ENCODE peak calls at places on chromosomes 2 and 18, in seven cellular contexts. P is AG04449, L is PC-3, W is glutamatergic neuron, Y is heart right ventricle, V is B cell, K is body of pancreas. C is an unnamed sample.

GRCh38 chr18:23433360-23433759 is 19.7 kb upstream of the RIOK3 start:
- DNase-seq in V (no peak), K (no peak), W (peak; percentile 69), L (no peak), P (no peak), Y (no peak), C (no peak)

GRCh38 chr2:195612515-195613495 is 44.2 kb upstream of the SLC39A10 start:
- DNase-seq in K (peak; percentile 23), V (no peak), Y (no peak), P (peak; percentile 47), W (no peak), L (peak; percentile 67), C (no peak)

GRCh38 chr2:127218843-127219715 is 1.0 kb downstream of the CYP27C1 start:
- DNase-seq in Y (no peak), L (no peak), W (peak; percentile 42), V (no peak), P (no peak), K (no peak), C (no peak)

GRCh38 chr2:115160523-115161521 is 718.4 kb downstream of the DPP10 start:
- DNase-seq in Y (no peak), V (no peak), L (no peak), K (peak; percentile 77), W (peak; percentile 85), P (no peak), C (no peak)

GRCh38 chr2:144181006-144181405 is 338.9 kb downstream of the ZEB2 start:
- DNase-seq in Y (no peak), W (no peak), K (no peak), L (no peak), P (peak; percentile 42), V (no peak), C (no peak)

GRCh38 chr18:21463718-21464117 is 136.8 kb downstream of the ESCO1 start:
- DNase-seq in Y (no peak), L (no peak), P (no peak), V (no peak), W (no peak), K (no peak), C (no peak)

GRCh38 chr2:182858671-182859070 is 7.8 kb downstream of the FRZB start:
- DNase-seq in W (no peak), L (peak; percentile 11), Y (no peak), V (no peak), P (no peak), K (no peak), C (no peak)

GRCh38 chr18:75477913-75478312 is 50.4 kb upstream of the SMIM21 start:
- DNase-seq in K (no peak), Y (no peak), V (no peak), P (no peak), L (peak; percentile 17), W (no peak), C (no peak)

GRCh38 chr2:96642564-96643350 is at the start of gene FER1L5:
- DNase-seq in W (no peak), P (no peak), Y (no peak), V (no peak), L (no peak), K (peak; percentile 32), C (peak; percentile 68)

GRCh38 chr2:132421198-132421780 is 4.7 kb downstream of the GPR39 start:
- DNase-seq in V (no peak), W (no peak), L (peak; percentile 46), P (no peak), Y (no peak), K (no peak), C (no peak)
- TF ChIP-seq CTCF in V (no peak), W (no peak), L (peak; percentile 67), P (no peak), Y (no peak), K (no peak), C (no peak)

DNA sequence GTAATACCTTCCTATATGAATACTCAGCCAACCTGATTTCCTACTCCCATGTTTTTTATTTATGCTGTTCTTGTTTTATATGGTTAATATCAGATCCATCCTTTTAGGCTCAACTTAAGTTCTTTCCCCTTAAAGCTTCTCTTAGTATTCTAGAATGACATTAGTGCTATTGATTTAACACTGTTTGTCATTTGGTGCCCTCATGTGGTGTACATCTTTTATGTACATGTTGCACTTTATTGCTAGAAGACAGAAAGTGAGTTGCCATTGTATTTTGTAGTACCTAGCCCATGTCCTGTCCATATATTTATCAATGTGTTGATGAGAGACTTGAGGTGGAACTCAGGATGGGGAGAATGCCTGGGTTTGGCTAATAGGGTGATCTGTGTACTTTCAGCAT is 2.5 kb downstream of the HTRA2 start:
- DNase-seq in V (no peak), P (no peak), Y (no peak), L (peak; percentile 54), W (no peak), K (no peak), C (no peak)
- TF ChIP-seq CTCF in V (peak; percentile 49), P (no peak), Y (peak; percentile 22), L (peak; percentile 68), W (no peak), K (peak; percentile 36), C (peak; percentile 61)

GRCh38 chr18:35123811-35124210 is 82.6 kb downstream of the MAPRE2 start:
- DNase-seq in Y (no peak), L (no peak), P (no peak), W (no peak), K (no peak), V (no peak), C (no peak)

GRCh38 chr18:35130236-35130635 is 89.0 kb downstream of the MAPRE2 start:
- DNase-seq in P (no peak), K (no peak), L (no peak), Y (no peak), V (no peak), W (no peak), C (no peak)

GRCh38 chr18:35131387-35132283 is 90.4 kb downstream of the MAPRE2 start:
- DNase-seq in W (no peak), Y (no peak), K (peak; percentile 27), P (no peak), V (no peak), L (no peak), C (no peak)

GRCh38 chr18:35128675-35129074 is 87.5 kb downstream of the MAPRE2 start:
- DNase-seq in Y (no peak), W (no peak), L (no peak), K (no peak), P (no peak), V (no peak), C (no peak)

DNA sequence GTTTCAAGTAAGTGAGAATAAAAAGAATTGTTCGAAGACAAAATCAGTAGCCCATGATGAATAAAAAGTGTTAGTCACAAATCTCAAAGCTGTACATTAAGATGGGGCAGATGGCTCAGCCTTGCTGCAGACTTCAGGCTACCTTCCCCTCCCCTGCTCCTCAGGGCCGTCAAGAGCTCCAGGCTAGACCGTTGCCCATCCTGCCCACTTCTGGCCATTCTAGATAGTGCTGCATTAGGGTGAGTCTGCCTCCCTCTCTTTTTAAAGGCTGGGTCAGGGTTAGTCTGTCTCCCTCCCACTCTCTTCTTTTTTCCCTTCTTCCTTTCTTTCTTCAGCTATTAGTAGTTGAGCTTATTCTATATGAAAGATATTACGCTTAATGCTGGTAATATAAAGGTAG is 86.0 kb downstream of the MAPRE2 start:
- DNase-seq in P (no peak), K (no peak), Y (no peak), W (peak; percentile 36), L (no peak), V (no peak), C (no peak)
- TF ChIP-seq CTCF in P (peak; percentile 39), K (no peak), Y (no peak), W (no peak), L (no peak), V (no peak), C (no peak)

DNA sequence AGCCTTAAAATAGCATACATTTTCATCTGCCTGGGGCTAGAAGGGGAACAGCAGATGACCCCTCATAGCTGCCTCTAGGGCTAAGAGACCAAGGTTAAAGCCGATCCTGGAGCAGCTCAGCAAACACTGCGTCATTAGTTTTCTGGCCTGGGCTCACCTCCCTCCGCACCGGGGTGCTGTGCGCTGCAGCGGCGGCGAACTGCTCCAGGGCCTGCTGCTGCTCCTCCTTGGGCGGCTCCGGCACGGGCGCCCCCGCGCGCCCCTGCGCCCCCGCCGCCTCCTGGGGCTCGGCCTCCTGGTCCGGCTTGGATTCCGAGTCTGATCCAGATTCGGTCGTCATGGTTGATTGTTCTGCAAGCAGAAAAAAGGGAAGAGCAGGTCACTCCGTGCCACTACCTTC is 55.0 kb downstream of the EPB41L3 start:
- DNase-seq in K (peak; percentile 11), Y (no peak), P (no peak), V (no peak), L (no peak), W (no peak), C (no peak)
- TF ChIP-seq CTCF in K (no peak), Y (no peak), P (no peak), V (no peak), L (no peak), W (no peak), C (no peak)

DNA sequence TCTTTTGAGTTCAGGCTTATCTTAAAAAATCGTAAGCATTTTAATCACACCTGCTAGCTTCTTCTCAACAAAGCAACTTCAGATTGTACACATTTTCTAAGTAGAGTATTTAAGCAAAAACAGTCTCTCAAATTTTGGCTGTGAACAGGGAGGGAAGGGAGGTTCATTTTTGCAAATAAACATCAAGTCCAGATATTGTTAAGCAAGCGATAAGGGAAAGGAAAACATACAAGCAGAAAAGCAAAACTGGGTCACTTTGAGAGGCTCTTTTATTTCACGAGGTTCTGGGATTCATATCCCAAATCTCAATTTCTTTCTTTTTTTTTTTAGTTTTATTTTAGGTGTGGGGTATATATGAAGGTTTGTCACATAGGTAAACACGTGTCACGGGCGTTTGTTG is 79.9 kb downstream of the SLC25A12 start:
- DNase-seq in P (no peak), Y (no peak), W (no peak), K (no peak), V (no peak), L (no peak), C (no peak)
- TF ChIP-seq CTCF in P (no peak), Y (no peak), W (no peak), K (no peak), V (no peak), L (no peak), C (no peak)

GRCh38 chr18:11387880-11388279 is 221.5 kb upstream of the SLC35G4 start:
- DNase-seq in Y (peak; percentile 57), K (peak; percentile 72), P (no peak), V (no peak), W (no peak), L (peak; percentile 73), C (no peak)
- TF ChIP-seq CTCF in Y (peak; percentile 42), K (peak; percentile 39), P (no peak), V (no peak), W (no peak), L (peak; percentile 52), C (peak; percentile 25)

GRCh38 chr18:7383336-7383980 is 152.6 kb downstream of the LRRC30 start:
- DNase-seq in W (no peak), P (no peak), Y (no peak), L (no peak), V (no peak), K (no peak), C (peak; percentile 52)

GRCh38 chr18:7382631-7383335 is 151.9 kb downstream of the LRRC30 start:
- DNase-seq in P (no peak), Y (no peak), W (no peak), K (no peak), L (no peak), V (no peak), C (no peak)

DNA sequence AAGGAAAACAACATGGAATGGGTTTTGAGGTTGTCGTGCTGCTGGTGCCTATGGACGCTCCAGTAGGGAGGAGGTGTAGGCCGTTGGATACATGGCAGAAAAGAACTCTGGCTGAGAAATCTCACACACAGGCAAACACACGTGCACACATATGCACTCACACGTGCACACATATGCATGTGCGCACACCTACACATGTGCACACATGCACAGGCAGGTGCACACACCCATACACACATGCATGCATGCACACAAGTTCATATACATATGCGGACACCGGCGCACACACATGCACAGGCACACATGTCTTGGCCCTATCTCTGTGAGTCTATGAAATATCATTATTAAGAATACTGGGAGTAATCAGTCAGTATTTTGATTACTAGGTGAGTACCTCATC is 150.4 kb downstream of the LRRC30 start:
- DNase-seq in Y (no peak), V (no peak), W (no peak), L (no peak), P (no peak), K (no peak), C (no peak)
- TF ChIP-seq CTCF in Y (no peak), V (no peak), W (no peak), L (no peak), P (no peak), K (no peak), C (no peak)